ENCODE peak calls at places on chromosomes 4 and X, in five cellular contexts. Z is gastrocnemius medialis, U is colonic mucosa, G is GM12865, J is GM12864. Y is an unnamed sample.
A peak's percentile ranks its signal among the peaks of the same experiment; 100 is the strongest.

GRCh38 chrX:31070057-31070468 is 1.8 kb downstream of the FTHL17 start:
- DNase-seq in U (no peak), J (no peak), Z (no peak), G (peak; percentile 50), Y (peak; percentile 36)

GRCh38 chr4:106627071-106627470 is 258.5 kb upstream of the GIMD1 start:
- DNase-seq in J (no peak), G (no peak), Z (no peak), U (no peak), Y (no peak)

GRCh38 chr4:149605601-149606378 is 209.9 kb downstream of the IQCM start:
- DNase-seq in Z (no peak), G (no peak), U (no peak), J (no peak), Y (no peak)

GRCh38 chr4:57151481-57151880 is 41.3 kb upstream of the IGFBP7 start:
- DNase-seq in G (no peak), U (no peak), Z (no peak), J (no peak), Y (no peak)

GRCh38 chrX:129980540-129981206 is 1.8 kb upstream of the BCORL1 start:
- DNase-seq in U (peak; percentile 71), J (no peak), G (peak; percentile 29), Z (no peak), Y (peak; percentile 71)

GRCh38 chrX:111041018-111041462 is 55.0 kb upstream of the PAK3 start:
- DNase-seq in Z (no peak), G (no peak), J (no peak), U (no peak), Y (no peak)

GRCh38 chrX:115894087-115894486 is 276.5 kb upstream of the AGTR2 start:
- DNase-seq in Z (no peak), J (no peak), G (peak; percentile 47), U (peak; percentile 41), Y (peak; percentile 5)

GRCh38 chrX:103413981-103414380 is 37.6 kb downstream of the BEX3 start:
- DNase-seq in J (no peak), G (no peak), U (no peak), Z (no peak), Y (no peak)

GRCh38 chrX:120308959-120309872 is 2.0 kb downstream of the TMEM255A start:
- DNase-seq in J (peak; percentile 41), G (peak; percentile 83), Z (peak; percentile 6), U (peak; percentile 47), Y (peak; percentile 48)

GRCh38 chr4:81786063-81786763 is 314.5 kb upstream of the RASGEF1B start:
- DNase-seq in J (no peak), Z (no peak), U (peak; percentile 42), G (no peak), Y (no peak)

GRCh38 chr4:170089274-170089742 is 448 bp downstream of the AADAT start:
- DNase-seq in U (peak; percentile 42), Z (no peak), J (no peak), G (no peak), Y (no peak)

GRCh38 chr4:54837576-54838140 is 179.9 kb downstream of the KIT start:
- DNase-seq in Z (no peak), G (no peak), J (no peak), U (no peak), Y (no peak)

GRCh38 chrX:14354541-14354940 is 174.8 kb upstream of the GLRA2 start:
- DNase-seq in U (no peak), G (no peak), Z (no peak), J (no peak), Y (no peak)

GRCh38 chrX:69203367-69204037 is 38.2 kb upstream of the PJA1 start:
- DNase-seq in J (no peak), G (no peak), Z (no peak), U (no peak), Y (no peak)

GRCh38 chr4:32930700-32931099 is 2210.5 kb downstream of the PCDH7 start:
- DNase-seq in Z (no peak), U (no peak), J (no peak), G (no peak), Y (no peak)

GRCh38 chrX:56429581-56429980 is 133.8 kb upstream of the UBQLN2 start:
- DNase-seq in J (no peak), U (no peak), G (no peak), Z (no peak), Y (no peak)

GRCh38 chr4:108240356-108240755 is 71.6 kb upstream of the LEF1 start:
- DNase-seq in U (no peak), Z (no peak), G (no peak), J (no peak), Y (no peak)

GRCh38 chrX:43581167-43581566 is 74.9 kb upstream of the MAOA start:
- DNase-seq in Z (no peak), J (no peak), G (no peak), U (no peak), Y (no peak)

GRCh38 chr4:7052923-7053715 is 9.9 kb downstream of the TADA2B start:
- DNase-seq in G (no peak), U (no peak), J (no peak), Z (peak; percentile 38), Y (no peak)

GRCh38 chr4:134780244-134780643 is 578.7 kb upstream of the PABPC4L start:
- DNase-seq in Z (no peak), J (no peak), U (no peak), G (no peak), Y (no peak)
- TF ChIP-seq CTCF in Z (no peak), J (no peak), U (no peak), G (no peak), Y (no peak)

DNA sequence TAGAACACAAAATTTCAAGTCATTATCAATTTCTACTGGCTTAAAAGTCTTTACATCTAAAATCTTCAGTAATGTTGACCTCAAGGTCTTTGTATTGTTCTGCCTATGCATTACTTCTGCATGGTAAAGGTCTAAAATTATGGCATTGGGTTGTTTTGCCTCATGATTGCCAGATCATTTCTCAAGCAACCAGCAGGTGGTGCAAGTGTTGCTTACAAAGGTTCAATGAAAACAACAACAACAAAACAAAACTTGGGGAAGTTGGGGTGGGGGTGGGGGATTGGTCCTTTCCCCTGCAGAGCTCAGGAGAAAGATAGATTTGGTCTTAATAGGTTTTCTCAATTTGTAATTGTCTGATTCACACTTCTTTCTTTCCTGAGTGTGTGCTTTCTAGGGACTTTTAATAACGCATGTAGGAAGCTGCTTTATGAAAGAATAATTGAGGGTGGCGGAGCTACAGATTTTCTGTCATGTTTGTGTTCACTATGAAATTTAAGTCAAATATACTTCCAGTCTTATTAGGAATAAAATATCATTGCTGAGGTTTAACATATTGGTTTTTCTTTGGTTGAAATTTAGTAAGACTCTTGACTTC is 145.1 kb downstream of the COL4A5 start:
- DNase-seq in Z (no peak), G (peak; percentile 32), U (no peak), J (peak; percentile 0), Y (no peak)
- TF ChIP-seq CTCF in Z (no peak), G (peak; percentile 30), U (peak; percentile 15), J (peak; percentile 40), Y (no peak)

DNA sequence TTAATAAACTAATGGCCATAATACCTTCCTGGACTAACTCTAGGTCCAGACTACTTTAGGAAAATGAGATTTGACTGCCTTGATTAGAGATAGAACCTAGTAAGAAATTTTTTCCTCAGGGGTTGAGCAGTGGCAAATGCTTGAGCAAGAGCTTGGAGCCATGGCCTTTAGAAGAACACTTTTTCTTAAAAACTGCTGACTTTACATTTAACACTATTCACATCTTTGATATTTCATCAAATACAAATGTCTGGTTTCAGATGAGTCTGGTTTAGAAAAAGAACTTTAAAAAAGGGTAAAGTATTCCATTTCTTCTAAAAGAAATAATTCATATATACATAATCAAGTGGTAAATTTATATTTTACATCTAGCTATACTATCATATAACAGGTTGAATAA is 680.9 kb upstream of the PITX2 start:
- DNase-seq in Z (no peak), U (no peak), G (no peak), J (no peak), Y (no peak)
- TF ChIP-seq CTCF in Z (no peak), U (no peak), G (no peak), J (no peak), Y (no peak)

GRCh38 chr4:117421706-117422105 is 336.3 kb upstream of the TRAM1L1 start:
- DNase-seq in J (no peak), Z (no peak), U (no peak), G (no peak), Y (no peak)

GRCh38 chr4:117422272-117422671 is 336.9 kb upstream of the TRAM1L1 start:
- DNase-seq in U (no peak), G (no peak), Z (no peak), J (no peak), Y (no peak)

GRCh38 chr4:117417856-117418255 is 332.5 kb upstream of the TRAM1L1 start:
- DNase-seq in J (no peak), Z (no peak), G (no peak), U (no peak), Y (no peak)

GRCh38 chr4:117420966-117421365 is 335.6 kb upstream of the TRAM1L1 start:
- DNase-seq in U (no peak), G (no peak), Z (no peak), J (no peak), Y (no peak)
- TF ChIP-seq CTCF in U (no peak), G (no peak), Z (no peak), J (no peak), Y (no peak)

DNA sequence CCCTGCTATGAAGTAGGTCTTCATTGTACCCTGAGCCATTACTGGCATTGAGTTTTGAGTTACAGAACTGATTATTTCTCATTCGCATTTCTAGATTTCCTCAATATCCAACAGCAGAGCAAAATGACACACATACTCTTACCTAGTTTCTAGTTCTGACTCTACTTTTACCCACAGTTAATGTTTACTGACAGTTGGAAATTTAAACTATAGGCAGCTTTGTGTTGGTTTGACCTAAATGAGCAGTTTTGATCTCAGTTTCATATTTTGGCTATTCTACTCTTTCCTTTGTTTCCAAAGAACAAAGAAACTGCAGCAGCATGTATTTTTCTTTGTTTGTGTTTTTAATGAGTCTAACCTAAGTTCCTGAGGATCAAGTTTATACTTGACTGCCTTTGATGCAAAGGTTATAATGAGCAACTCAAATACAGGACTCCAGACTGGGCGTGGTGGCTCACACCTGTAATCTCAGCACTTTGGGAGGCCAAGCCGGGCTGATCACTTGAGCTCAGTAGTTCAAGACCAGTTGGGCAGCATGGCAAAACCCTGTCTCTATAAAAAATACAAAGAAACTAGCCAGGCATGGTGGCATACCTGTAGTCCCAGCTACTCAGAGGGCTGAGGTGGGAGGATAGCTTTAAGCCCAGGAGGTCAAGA is 30.4 kb downstream of the TXK start:
- DNase-seq in J (no peak), U (no peak), Z (no peak), G (peak; percentile 30), Y (no peak)
- TF ChIP-seq CTCF in J (no peak), U (no peak), Z (no peak), G (no peak), Y (no peak)

GRCh38 chr4:113365377-113365776 is 315.9 kb downstream of the ANK2 start:
- DNase-seq in U (no peak), G (no peak), J (no peak), Z (no peak), Y (no peak)
- TF ChIP-seq CTCF in U (no peak), G (no peak), J (no peak), Z (no peak), Y (no peak)

Y was measured in GM20000.